ENCODE peak calls at places on chromosomes 3 and 15, in five cellular contexts. B is astrocyte of the spinal cord; C is fibroblast of lung; N is kidney epithelial cell; G is activated CD8-positive, alpha-beta memory T cell treated with anti-CD3 and anti-CD28 coated beads for 24 hours. S is an unnamed sample.

GRCh38 chr3:189773056-189773455 is 141.9 kb downstream of the TP63 start:
- DNase-seq in G (no peak), N (no peak), C (peak), B (peak), S (no peak)

GRCh38 chr15:78083687-78084358 is 6.3 kb upstream of the TBC1D2B start:
- DNase-seq in C (no peak), G (no peak), N (no peak), B (no peak), S (no peak)

GRCh38 chr15:58985443-58985842 is 2.0 kb upstream of the RNF111 start:
- DNase-seq in C (peak), N (no peak), G (no peak), B (no peak), S (no peak)

GRCh38 chr15:64717735-64718495 is 57.5 kb downstream of the RBPMS2 start:
- DNase-seq in C (no peak), G (no peak), B (no peak), N (no peak), S (no peak)

GRCh38 chr3:66816110-66816761 is 181.9 kb upstream of the KBTBD8 start:
- DNase-seq in N (peak), C (peak), G (no peak), B (peak), S (no peak)

GRCh38 chr3:160667452-160667851 is 9.5 kb upstream of the ARL14 start:
- DNase-seq in B (peak), G (no peak), C (peak), N (peak), S (no peak)

GRCh38 chr15:39125904-39126303 is 455.0 kb upstream of the THBS1 start:
- DNase-seq in N (no peak), B (peak), G (no peak), C (peak), S (no peak)

GRCh38 chr3:26559252-26559651 is 63.3 kb upstream of the LRRC3B start:
- DNase-seq in G (no peak), C (no peak), B (no peak), N (no peak), S (no peak)

GRCh38 chr3:99999541-99999940 is 114.8 kb downstream of the FILIP1L start:
- DNase-seq in N (no peak), G (no peak), C (peak), B (no peak), S (no peak)